ENCODE peak calls at places on chromosomes 4 and X, in six cellular contexts. K is hypothalamus; X is effector CD4-positive, alpha-beta T cell; B is ACHN; C is progenitor cell of endocrine pancreas; Y is heart left ventricle. G is an unnamed sample.

GRCh38 chr4:185534850-185535761 is at the start of gene PDLIM3:
- DNase-seq in K (peak; percentile 36), X (no peak), B (peak; percentile 4), C (peak; percentile 55), Y (peak; percentile 87), G (peak; percentile 86)

GRCh38 chr4:26839534-26839951 is 21.1 kb upstream of the STIM2 start:
- DNase-seq in K (no peak), X (no peak), B (no peak), C (no peak), Y (peak; percentile 30), G (no peak)

GRCh38 chrX:120672841-120673530 is 43.1 kb upstream of the C1GALT1C1 start:
- DNase-seq in K (no peak), X (no peak), B (no peak), C (no peak), Y (no peak), G (no peak)

GRCh38 chr4:128782875-128783614 is 26.5 kb upstream of the JADE1 start:
- DNase-seq in K (no peak), X (no peak), B (no peak), C (no peak), Y (no peak), G (peak; percentile 30)

GRCh38 chr4:175954685-175955084 is 111.0 kb upstream of the WDR17 start:
- DNase-seq in K (no peak), X (no peak), B (no peak), C (no peak), Y (no peak), G (no peak)

GRCh38 chrX:69285401-69285871 is 120.2 kb upstream of the PJA1 start:
- DNase-seq in K (no peak), X (no peak), B (no peak), C (no peak), Y (no peak), G (peak; percentile 49)

GRCh38 chr4:182848685-182849084 is 68.5 kb downstream of the DCTD start:
- DNase-seq in K (no peak), X (no peak), B (no peak), C (no peak), Y (no peak), G (no peak)

GRCh38 chr4:38366997-38367396 is 297.0 kb upstream of the KLF3 start:
- DNase-seq in K (no peak), X (no peak), B (no peak), C (no peak), Y (no peak), G (no peak)

GRCh38 chrX:41333744-41333993 is 293 bp upstream of the DDX3X start:
- DNase-seq in K (no peak), X (peak; percentile 75), B (peak; percentile 70), C (peak; percentile 40), Y (no peak), G (peak; percentile 88)

GRCh38 chrX:22081475-22082092 is 49.5 kb downstream of the PHEX start:
- DNase-seq in K (no peak), X (peak; percentile 30), B (peak; percentile 50), C (peak; percentile 21), Y (peak; percentile 49), G (peak; percentile 34)

GRCh38 chr4:39977489-39978377 is at the start of gene PDS5A:
- DNase-seq in K (peak; percentile 85), X (peak; percentile 84), B (peak; percentile 90), C (peak; percentile 87), Y (peak; percentile 89), G (peak; percentile 90)

GRCh38 chrX:71252221-71252620 is 1.7 kb downstream of the ZMYM3 start:
- DNase-seq in K (no peak), X (no peak), B (no peak), C (no peak), Y (no peak), G (no peak)

GRCh38 chr4:72136429-72136828 is 104.6 kb downstream of the NPFFR2 start:
- DNase-seq in K (no peak), X (no peak), B (no peak), C (no peak), Y (no peak), G (no peak)

GRCh38 chrX:123291623-123292022 is 107.5 kb downstream of the GRIA3 start:
- DNase-seq in K (no peak), X (no peak), B (no peak), C (no peak), Y (no peak), G (no peak)

GRCh38 chr4:53763813-53764597 is 172.7 kb upstream of the LNX1 start:
- DNase-seq in K (no peak), X (no peak), B (no peak), C (no peak), Y (no peak), G (no peak)

GRCh38 chr4:72119946-72120345 is 88.1 kb downstream of the NPFFR2 start:
- DNase-seq in K (no peak), X (no peak), B (no peak), C (no peak), Y (no peak), G (no peak)

GRCh38 chr4:173076903-173077629 is 91.5 kb upstream of the GALNT7 start:
- DNase-seq in K (no peak), X (no peak), B (peak; percentile 38), C (no peak), Y (no peak), G (no peak)

GRCh38 chr4:127370495-127371069 is 262.2 kb upstream of the INTU start:
- DNase-seq in K (no peak), X (no peak), B (no peak), C (no peak), Y (peak; percentile 30), G (peak; percentile 53)

GRCh38 chrX:19555683-19556082 is 40.4 kb upstream of the MAP3K15 start:
- DNase-seq in K (no peak), X (no peak), B (no peak), C (no peak), Y (no peak), G (no peak)

GRCh38 chr4:48139688-48140087 is 5.6 kb upstream of the TXK start:
- DNase-seq in K (no peak), X (no peak), B (peak; percentile 32), C (no peak), Y (no peak), G (peak; percentile 26)

GRCh38 chrX:6384391-6384790 is 150.5 kb downstream of the VCX3A start:
- DNase-seq in K (no peak), X (no peak), B (no peak), C (no peak), Y (no peak), G (no peak)

GRCh38 chr4:13539047-13539720 is 5.1 kb downstream of the NKX3-2 start:
- DNase-seq in K (no peak), X (no peak), B (no peak), C (no peak), Y (no peak), G (no peak)

GRCh38 chrX:439236-439635 is 52.5 kb upstream of the PPP2R3B start:
- DNase-seq in K (no peak), X (no peak), B (no peak), C (no peak), Y (no peak), G (no peak)

GRCh38 chrX:56783450-56783831 is 54.4 kb downstream of the NBDY start:
- DNase-seq in K (peak; percentile 11), X (peak; percentile 67), B (no peak), C (no peak), Y (peak; percentile 83), G (peak; percentile 80)

GRCh38 chr4:109803924-109804571 is 2.2 kb upstream of the CFI start:
- DNase-seq in K (no peak), X (no peak), B (peak; percentile 58), C (no peak), Y (no peak), G (no peak)

GRCh38 chr4:154622598-154622997 is 10.1 kb upstream of the FGG start:
- DNase-seq in K (no peak), X (no peak), B (peak; percentile 54), C (peak; percentile 22), Y (no peak), G (no peak)

GRCh38 chrX:19535481-19535880 is 20.2 kb upstream of the MAP3K15 start:
- DNase-seq in K (no peak), X (no peak), B (peak; percentile 31), C (no peak), Y (no peak), G (no peak)

GRCh38 chr4:121950680-121951569 is 935 bp downstream of the TRPC3 start:
- DNase-seq in K (peak; percentile 14), X (no peak), B (no peak), C (peak; percentile 9), Y (no peak), G (peak; percentile 33)

GRCh38 chrX:135649561-135649960 is 63.9 kb upstream of the CT45A1 start:
- DNase-seq in K (no peak), X (no peak), B (no peak), C (no peak), Y (no peak), G (no peak)

GRCh38 chr4:104752337-104752736 is 257.6 kb upstream of the CXXC4 start:
- DNase-seq in K (no peak), X (no peak), B (no peak), C (no peak), Y (no peak), G (no peak)

GRCh38 chrX:150364347-150365050 is 1.4 kb downstream of the MAMLD1 start:
- DNase-seq in K (peak; percentile 32), X (no peak), B (peak; percentile 11), C (no peak), Y (no peak), G (peak; percentile 44)

GRCh38 chr4:17347445-17347844 is 164.4 kb downstream of the QDPR start:
- DNase-seq in K (no peak), X (no peak), B (peak; percentile 27), C (peak; percentile 13), Y (no peak), G (no peak)

GRCh38 chrX:11386001-11386523 is 92.8 kb downstream of the AMELX start:
- DNase-seq in K (no peak), X (no peak), B (peak; percentile 5), C (no peak), Y (no peak), G (no peak)

GRCh38 chr4:86453044-86453501 is 93.2 kb upstream of the MAPK10 start:
- DNase-seq in K (peak; percentile 8), X (no peak), B (no peak), C (no peak), Y (peak; percentile 34), G (peak; percentile 31)

GRCh38 chr4:111512081-111512774 is 633.0 kb upstream of the FAM241A start:
- DNase-seq in K (no peak), X (no peak), B (peak; percentile 4), C (no peak), Y (no peak), G (no peak)

GRCh38 chr4:77194989-77195388 is 38.0 kb downstream of the CCNG2 start:
- DNase-seq in K (no peak), X (no peak), B (no peak), C (no peak), Y (no peak), G (no peak)

GRCh38 chr4:152156448-152156847 is 379.4 kb downstream of the FBXW7 start:
- DNase-seq in K (no peak), X (no peak), B (no peak), C (no peak), Y (peak; percentile 47), G (no peak)

GRCh38 chr4:138310991-138311390 is 68.8 kb upstream of the SLC7A11 start:
- DNase-seq in K (no peak), X (no peak), B (no peak), C (no peak), Y (no peak), G (no peak)

GRCh38 chrX:26470946-26471345 is 255.0 kb downstream of the MAGEB5 start:
- DNase-seq in K (no peak), X (no peak), B (no peak), C (no peak), Y (no peak), G (no peak)

G was measured in left cardiac atrium.